ENCODE peak calls at places on chromosomes 12 and 14, in seven cellular contexts. One of them, this sample, is unnamed.

GRCh38 chr12:96448287-96448686 is 41.1 kb upstream of the CFAP54 start:
- DNase-seq in ascending aorta: no peak
- DNase-seq in GM13977: no peak
- DNase-seq in neural crest cell: no peak
- DNase-seq in dorsolateral prefrontal cortex: no peak
- DNase-seq in uterus: no peak
- DNase-seq in tibial artery: no peak
- DNase-seq in this sample: no peak

GRCh38 chr14:22131749-22132476 is 457.1 kb downstream of the DAD1 start:
- DNase-seq in GM13977: no peak
- DNase-seq in neural crest cell: peak; percentile 40
- DNase-seq in uterus: no peak
- DNase-seq in tibial artery: no peak
- DNase-seq in ascending aorta: no peak
- DNase-seq in dorsolateral prefrontal cortex: no peak
- DNase-seq in this sample: no peak

GRCh38 chr14:67644428-67644827 is 24.7 kb downstream of the ARG2 start:
- DNase-seq in GM13977: no peak
- DNase-seq in neural crest cell: no peak
- DNase-seq in dorsolateral prefrontal cortex: no peak
- DNase-seq in tibial artery: no peak
- DNase-seq in uterus: no peak
- DNase-seq in ascending aorta: no peak
- DNase-seq in this sample: no peak

GRCh38 chr14:101005447-101005846 is 101.9 kb upstream of the RTL1 start:
- DNase-seq in neural crest cell: no peak
- DNase-seq in uterus: peak; percentile 14
- DNase-seq in ascending aorta: peak; percentile 67
- DNase-seq in dorsolateral prefrontal cortex: no peak
- DNase-seq in GM13977: peak; percentile 12
- DNase-seq in tibial artery: peak; percentile 76
- DNase-seq in this sample: peak; percentile 34

GRCh38 chr12:130838284-130838950 is 633 bp downstream of the STX2 start:
- DNase-seq in dorsolateral prefrontal cortex: no peak
- DNase-seq in GM13977: peak; percentile 52
- DNase-seq in neural crest cell: peak; percentile 31
- DNase-seq in tibial artery: no peak
- DNase-seq in ascending aorta: peak; percentile 68
- DNase-seq in uterus: no peak
- DNase-seq in this sample: peak; percentile 44

GRCh38 chr12:27177716-27178115 is 66.4 kb upstream of the STK38L start:
- DNase-seq in ascending aorta: no peak
- DNase-seq in dorsolateral prefrontal cortex: no peak
- DNase-seq in neural crest cell: no peak
- DNase-seq in uterus: no peak
- DNase-seq in GM13977: no peak
- DNase-seq in tibial artery: no peak
- DNase-seq in this sample: no peak

GRCh38 chr12:3520168-3520567 is 29.2 kb downstream of the PRMT8 start:
- DNase-seq in tibial artery: no peak
- DNase-seq in GM13977: no peak
- DNase-seq in dorsolateral prefrontal cortex: no peak
- DNase-seq in ascending aorta: no peak
- DNase-seq in uterus: no peak
- DNase-seq in neural crest cell: no peak
- DNase-seq in this sample: peak; percentile 50

GRCh38 chr12:105341010-105341409 is 10.5 kb downstream of the C12orf75 start:
- DNase-seq in tibial artery: no peak
- DNase-seq in ascending aorta: no peak
- DNase-seq in dorsolateral prefrontal cortex: no peak
- DNase-seq in neural crest cell: no peak
- DNase-seq in GM13977: no peak
- DNase-seq in uterus: no peak
- DNase-seq in this sample: no peak

GRCh38 chr14:34231626-34232025 is 230.4 kb downstream of the SPTSSA start:
- DNase-seq in dorsolateral prefrontal cortex: no peak
- DNase-seq in uterus: peak; percentile 20
- DNase-seq in GM13977: no peak
- DNase-seq in tibial artery: no peak
- DNase-seq in ascending aorta: no peak
- DNase-seq in neural crest cell: no peak
- DNase-seq in this sample: no peak

GRCh38 chr12:28811457-28811856 is 337.6 kb upstream of the FAR2 start:
- DNase-seq in GM13977: no peak
- DNase-seq in tibial artery: no peak
- DNase-seq in dorsolateral prefrontal cortex: no peak
- DNase-seq in neural crest cell: no peak
- DNase-seq in ascending aorta: no peak
- DNase-seq in uterus: no peak
- DNase-seq in this sample: no peak

GRCh38 chr12:116418551-116418950 is 140.6 kb upstream of the MAP1LC3B2 start:
- DNase-seq in neural crest cell: no peak
- DNase-seq in GM13977: no peak
- DNase-seq in uterus: no peak
- DNase-seq in tibial artery: no peak
- DNase-seq in dorsolateral prefrontal cortex: no peak
- DNase-seq in ascending aorta: no peak
- DNase-seq in this sample: no peak

GRCh38 chr12:15648564-15648963 is 140.6 kb downstream of the EPS8 start:
- DNase-seq in dorsolateral prefrontal cortex: no peak
- DNase-seq in uterus: no peak
- DNase-seq in tibial artery: no peak
- DNase-seq in neural crest cell: no peak
- DNase-seq in GM13977: no peak
- DNase-seq in ascending aorta: no peak
- DNase-seq in this sample: no peak

GRCh38 chr14:53341324-53341723 is 188.2 kb upstream of the DDHD1 start:
- DNase-seq in dorsolateral prefrontal cortex: no peak
- DNase-seq in GM13977: no peak
- DNase-seq in tibial artery: no peak
- DNase-seq in uterus: no peak
- DNase-seq in neural crest cell: no peak
- DNase-seq in ascending aorta: no peak
- DNase-seq in this sample: no peak

GRCh38 chr12:111976291-111976690 is 36.7 kb downstream of the TMEM116 start:
- DNase-seq in GM13977: no peak
- DNase-seq in uterus: no peak
- DNase-seq in neural crest cell: no peak
- DNase-seq in tibial artery: no peak
- DNase-seq in dorsolateral prefrontal cortex: no peak
- DNase-seq in ascending aorta: no peak
- DNase-seq in this sample: no peak

GRCh38 chr12:93025145-93026103 is 96.3 kb upstream of the EEA1 start:
- DNase-seq in uterus: no peak
- DNase-seq in neural crest cell: no peak
- DNase-seq in GM13977: peak; percentile 52
- DNase-seq in tibial artery: no peak
- DNase-seq in ascending aorta: no peak
- DNase-seq in dorsolateral prefrontal cortex: no peak
- DNase-seq in this sample: no peak

GRCh38 chr12:3168775-3169221 is 91.6 kb downstream of the TSPAN9 start:
- DNase-seq in dorsolateral prefrontal cortex: peak; percentile 70
- DNase-seq in uterus: peak; percentile 85
- DNase-seq in tibial artery: no peak
- DNase-seq in GM13977: no peak
- DNase-seq in neural crest cell: no peak
- DNase-seq in ascending aorta: no peak
- DNase-seq in this sample: no peak

GRCh38 chr12:106096376-106096775 is 42.4 kb downstream of the NUAK1 start:
- DNase-seq in ascending aorta: peak; percentile 82
- DNase-seq in tibial artery: peak; percentile 87
- DNase-seq in uterus: no peak
- DNase-seq in dorsolateral prefrontal cortex: no peak
- DNase-seq in GM13977: no peak
- DNase-seq in neural crest cell: no peak
- DNase-seq in this sample: peak; percentile 49

GRCh38 chr14:75294649-75295033 is 16.0 kb downstream of the FOS start:
- DNase-seq in neural crest cell: no peak
- DNase-seq in tibial artery: no peak
- DNase-seq in ascending aorta: no peak
- DNase-seq in GM13977: no peak
- DNase-seq in uterus: no peak
- DNase-seq in dorsolateral prefrontal cortex: no peak
- DNase-seq in this sample: no peak

GRCh38 chr14:75476274-75476995 is 45.8 kb upstream of the BATF start:
- DNase-seq in GM13977: no peak
- DNase-seq in ascending aorta: no peak
- DNase-seq in dorsolateral prefrontal cortex: no peak
- DNase-seq in neural crest cell: no peak
- DNase-seq in uterus: no peak
- DNase-seq in tibial artery: peak; percentile 24
- DNase-seq in this sample: peak; percentile 55

GRCh38 chr12:10503460-10503859 is 2.2 kb upstream of the EIF2S3B start:
- DNase-seq in tibial artery: no peak
- DNase-seq in GM13977: no peak
- DNase-seq in neural crest cell: no peak
- DNase-seq in ascending aorta: no peak
- DNase-seq in dorsolateral prefrontal cortex: no peak
- DNase-seq in uterus: no peak
- DNase-seq in this sample: no peak

DNA sequence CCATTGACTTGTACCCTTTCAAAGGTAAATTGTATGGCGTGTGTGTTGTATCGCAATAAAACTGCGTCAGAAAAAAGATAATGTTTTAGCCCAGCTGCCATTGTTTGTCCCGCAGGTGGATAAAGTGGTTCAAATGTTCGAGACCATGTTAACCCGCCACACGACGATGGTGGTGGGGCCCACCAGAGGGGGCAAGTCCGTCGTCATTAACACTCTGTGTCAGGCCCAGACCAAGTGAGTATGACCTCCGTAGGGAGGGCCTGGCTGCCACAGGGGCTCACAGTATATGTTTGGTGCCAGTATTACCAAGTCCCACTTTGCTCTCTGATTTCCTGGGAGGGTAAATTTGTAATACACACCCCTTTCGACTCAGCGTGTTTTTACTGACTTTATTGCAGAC is 96.9 kb downstream of the DNAH10 start:
- DNase-seq in tibial artery: no peak
- DNase-seq in dorsolateral prefrontal cortex: no peak
- DNase-seq in uterus: no peak
- DNase-seq in neural crest cell: no peak
- DNase-seq in GM13977: no peak
- DNase-seq in ascending aorta: no peak
- DNase-seq in this sample: no peak
- TF ChIP-seq CTCF in tibial artery: no peak
- TF ChIP-seq CTCF in dorsolateral prefrontal cortex: no peak
- TF ChIP-seq CTCF in uterus: no peak
- TF ChIP-seq CTCF in neural crest cell: no peak
- TF ChIP-seq CTCF in GM13977: no peak
- TF ChIP-seq CTCF in ascending aorta: no peak
- TF ChIP-seq CTCF in this sample: no peak

DNA sequence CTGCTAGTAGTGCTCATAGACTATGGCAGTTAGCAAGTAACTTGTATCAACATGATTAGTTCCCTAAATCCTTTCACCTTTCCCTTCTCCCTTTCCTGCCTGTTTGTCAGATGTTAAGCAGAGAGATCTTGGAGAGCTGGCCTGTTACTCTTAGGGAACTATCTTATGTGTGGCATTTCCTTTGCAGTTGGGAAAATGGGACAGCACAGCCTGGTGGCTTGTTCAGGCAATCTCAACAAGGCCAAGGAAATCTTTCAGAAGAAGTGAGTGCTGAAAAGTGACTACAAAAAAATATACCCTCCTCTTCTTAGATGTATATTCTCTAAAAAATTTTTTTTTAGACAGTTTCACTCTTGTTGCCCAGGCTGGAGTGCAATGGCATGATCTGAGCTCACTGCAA is 7.4 kb downstream of the PARP2 start:
- DNase-seq in neural crest cell: no peak
- DNase-seq in dorsolateral prefrontal cortex: no peak
- DNase-seq in tibial artery: no peak
- DNase-seq in GM13977: no peak
- DNase-seq in uterus: no peak
- DNase-seq in ascending aorta: no peak
- DNase-seq in this sample: no peak
- TF ChIP-seq CTCF in neural crest cell: peak; percentile 34
- TF ChIP-seq CTCF in dorsolateral prefrontal cortex: no peak
- TF ChIP-seq CTCF in tibial artery: no peak
- TF ChIP-seq CTCF in GM13977: no peak
- TF ChIP-seq CTCF in uterus: no peak
- TF ChIP-seq CTCF in ascending aorta: peak; percentile 14
- TF ChIP-seq CTCF in this sample: no peak

DNA sequence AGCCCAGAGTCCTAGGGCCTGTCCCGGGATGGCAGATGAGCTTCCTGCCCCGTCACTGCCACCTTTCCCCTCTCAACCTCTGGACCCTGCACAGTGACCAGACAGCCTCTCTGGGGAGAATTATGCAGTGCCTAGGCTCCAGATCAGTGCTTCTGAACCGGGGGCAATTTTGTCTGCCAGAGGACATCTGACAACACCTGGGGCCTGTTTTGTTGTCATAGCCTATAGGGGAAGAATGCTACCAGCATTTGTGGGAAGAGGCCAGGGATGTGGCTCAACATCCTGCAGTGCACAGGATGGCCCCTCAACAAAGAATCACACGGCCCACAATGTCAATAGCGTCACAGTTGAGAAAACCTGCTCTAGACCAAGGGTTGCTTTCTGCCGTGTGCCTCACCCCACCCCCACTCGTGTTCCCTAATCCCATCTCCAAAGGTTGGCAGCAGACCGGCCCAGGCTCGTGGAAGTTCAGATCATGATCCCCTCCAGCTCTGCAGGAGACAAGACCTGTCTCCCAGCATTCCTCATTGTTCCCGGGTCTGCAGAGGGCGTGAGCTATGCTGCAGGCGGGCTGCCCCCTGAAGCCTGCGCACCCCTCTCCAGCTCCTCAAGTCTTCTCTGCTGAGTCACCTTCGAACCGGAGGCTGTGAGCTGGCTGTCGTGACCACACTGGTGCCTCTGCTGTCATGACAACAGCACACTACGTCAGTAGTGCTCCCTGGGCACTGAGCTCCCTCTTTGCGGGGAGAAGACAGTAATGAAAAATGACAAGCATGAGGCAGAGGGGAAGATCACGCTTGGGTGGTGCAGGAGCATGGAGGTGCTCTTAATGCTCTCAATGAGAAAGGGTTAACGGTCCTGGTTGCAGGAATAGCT is 2.0 kb upstream of the GAPDH start:
- DNase-seq in dorsolateral prefrontal cortex: peak; percentile 87
- DNase-seq in uterus: peak; percentile 61
- DNase-seq in ascending aorta: peak; percentile 90
- DNase-seq in tibial artery: peak; percentile 91
- DNase-seq in GM13977: peak; percentile 82
- DNase-seq in neural crest cell: no peak
- DNase-seq in this sample: peak; percentile 48
- TF ChIP-seq CTCF in dorsolateral prefrontal cortex: no peak
- TF ChIP-seq CTCF in uterus: no peak
- TF ChIP-seq CTCF in ascending aorta: no peak
- TF ChIP-seq CTCF in tibial artery: no peak
- TF ChIP-seq CTCF in GM13977: no peak
- TF ChIP-seq CTCF in neural crest cell: no peak
- TF ChIP-seq CTCF in this sample: no peak

DNA sequence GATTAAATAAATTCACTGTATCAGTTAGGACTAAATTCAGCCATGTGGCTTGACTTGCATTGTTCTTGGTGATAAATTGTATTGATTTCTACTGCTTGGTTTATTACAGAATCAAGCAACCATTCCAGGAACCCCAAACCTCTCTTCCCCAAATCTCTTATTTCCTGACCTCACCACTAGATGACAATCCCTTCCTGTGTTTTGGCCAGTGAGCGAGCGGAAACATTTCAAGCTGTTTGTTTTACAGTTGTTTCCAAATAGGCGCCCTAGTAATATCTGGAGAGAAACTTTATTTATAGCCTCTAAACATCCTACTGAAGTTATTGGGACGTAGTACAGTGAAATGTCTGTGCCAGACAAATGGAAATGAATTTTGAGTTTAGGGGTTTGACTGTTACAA is 161.1 kb downstream of the SNAPC1 start:
- DNase-seq in ascending aorta: no peak
- DNase-seq in neural crest cell: no peak
- DNase-seq in tibial artery: no peak
- DNase-seq in dorsolateral prefrontal cortex: no peak
- DNase-seq in GM13977: no peak
- DNase-seq in uterus: no peak
- DNase-seq in this sample: no peak
- TF ChIP-seq CTCF in ascending aorta: no peak
- TF ChIP-seq CTCF in neural crest cell: peak; percentile 17
- TF ChIP-seq CTCF in tibial artery: no peak
- TF ChIP-seq CTCF in dorsolateral prefrontal cortex: no peak
- TF ChIP-seq CTCF in GM13977: peak; percentile 40
- TF ChIP-seq CTCF in uterus: no peak
- TF ChIP-seq CTCF in this sample: no peak

This sample was measured in heart left ventricle.